ENCODE peak calls at places on chromosomes 5 and 9, in five cellular contexts. F is Panc1, G is IMR-90, A is heart left ventricle, C is right atrium auricular region. Q is an unnamed sample.

GRCh38 chr9:121498487-121499176 is 1.0 kb downstream of the GGTA1 start:
- DNase-seq in F (no peak), G (peak; percentile 42), C (peak; percentile 77), A (peak; percentile 53), Q (no peak)

GRCh38 chr9:138058181-138058580 is 180.6 kb downstream of the CACNA1B start:
- DNase-seq in A (no peak), G (no peak), F (no peak), C (no peak), Q (no peak)

GRCh38 chr9:134840511-134840910 is 40.1 kb upstream of the FCN2 start:
- DNase-seq in A (no peak), G (no peak), C (no peak), F (no peak), Q (no peak)

GRCh38 chr5:108379722-108380530 is 2.0 kb downstream of the FBXL17 start:
- DNase-seq in G (peak; percentile 31), C (no peak), F (no peak), A (no peak), Q (no peak)

GRCh38 chr5:24365406-24365805 is 279.4 kb downstream of the CDH10 start:
- DNase-seq in F (no peak), C (no peak), A (no peak), G (no peak), Q (no peak)

GRCh38 chr5:111774525-111774924 is 17.5 kb upstream of the NREP start:
- DNase-seq in A (peak; percentile 20), G (peak; percentile 42), F (no peak), C (no peak), Q (no peak)

GRCh38 chr5:178832618-178833201 is 27.0 kb upstream of the ZNF354B start:
- DNase-seq in F (no peak), G (no peak), A (no peak), C (no peak), Q (no peak)

GRCh38 chr5:116229131-116229530 is 144.3 kb downstream of the COMMD10 start:
- DNase-seq in G (no peak), C (no peak), A (no peak), F (no peak), Q (no peak)

GRCh38 chr5:88984040-88984439 is 101.1 kb upstream of the MEF2C start:
- DNase-seq in G (no peak), C (no peak), A (no peak), F (no peak), Q (no peak)

GRCh38 chr5:124421584-124421983 is 324.9 kb downstream of the ZNF608 start:
- DNase-seq in F (no peak), G (no peak), A (no peak), C (no peak), Q (no peak)

GRCh38 chr5:61817472-61818326 is 485.6 kb downstream of the ZSWIM6 start:
- DNase-seq in G (peak; percentile 39), F (peak; percentile 15), A (peak; percentile 27), C (no peak), Q (peak; percentile 27)

GRCh38 chr5:99775189-99775588 is 760.0 kb upstream of the FAM174A start:
- DNase-seq in A (no peak), F (no peak), G (no peak), C (no peak), Q (no peak)

GRCh38 chr9:87249029-87249428 is 248.6 kb upstream of the DAPK1 start:
- DNase-seq in G (no peak), F (no peak), A (no peak), C (no peak), Q (no peak)

DNA sequence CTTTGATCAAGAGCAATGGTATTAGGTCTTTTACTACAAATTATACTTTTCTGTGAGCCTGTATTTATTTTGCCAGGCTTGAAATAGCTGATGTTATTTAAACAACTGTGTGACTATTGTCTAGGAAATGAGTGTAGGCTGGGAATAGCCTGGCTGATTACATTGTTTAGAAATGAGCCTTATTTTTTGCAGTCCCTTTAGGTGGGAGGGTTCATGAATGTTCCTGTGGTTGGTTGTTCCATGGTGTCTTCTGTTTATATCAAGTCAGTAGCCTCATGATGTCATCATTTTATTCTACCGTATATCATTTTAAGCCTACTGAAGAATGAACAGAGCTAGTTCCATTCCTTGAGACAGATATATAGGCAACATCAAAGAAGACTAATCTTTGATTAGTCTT is 53.0 kb downstream of the MAP1B start:
- DNase-seq in A (no peak), C (no peak), F (no peak), G (peak; percentile 99), Q (no peak)
- H3K27ac ChIP-seq in A (no peak overlapping the region), C (peak overlapping the region; percentile 3), F (no peak overlapping the region), G (peak overlapping the region; percentile 66), Q (no peak overlapping the region)

DNA sequence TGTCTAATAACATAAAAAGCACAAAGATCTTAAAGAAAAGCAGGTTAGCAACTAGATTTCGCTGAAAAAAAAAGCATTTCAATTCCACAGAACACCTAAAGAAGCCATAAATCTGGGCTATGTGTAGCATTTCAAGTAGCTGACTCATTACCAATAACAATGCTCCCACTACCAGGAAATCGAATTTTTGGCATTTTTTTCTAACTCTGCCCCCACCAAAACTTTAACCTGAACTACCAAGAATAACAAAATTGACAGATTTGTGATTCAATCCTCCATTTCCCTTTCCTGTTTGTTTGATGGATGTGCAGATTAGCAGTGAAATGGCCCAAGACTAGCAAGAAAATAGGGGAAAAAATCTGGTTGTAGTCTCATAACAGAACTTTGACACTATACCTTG is 180.2 kb downstream of the RASEF start:
- DNase-seq in A (no peak), C (no peak), F (no peak), G (no peak), Q (peak; percentile 25)
- H3K27me3 ChIP-seq in A (no peaks in the 10 kb centered on the region), C (no peaks in the 10 kb centered on the region), F (no peaks in the 10 kb centered on the region), G (no peaks in the 10 kb centered on the region), Q (no peaks in the 10 kb centered on the region)

GRCh38 chr5:135239461-135240282 is 159.4 kb downstream of the MACROH2A1 start:
- DNase-seq in C (peak; percentile 42), G (peak; percentile 85), A (peak; percentile 16), F (no peak), Q (no peak)

GRCh38 chr5:135242021-135242480 is 157.0 kb downstream of the MACROH2A1 start:
- DNase-seq in G (peak; percentile 64), C (peak; percentile 43), A (peak; percentile 19), F (no peak), Q (no peak)

GRCh38 chr5:135240283-135240633 is 158.8 kb downstream of the MACROH2A1 start:
- DNase-seq in G (no peak), F (no peak), C (peak; percentile 43), A (peak; percentile 2), Q (no peak)

GRCh38 chr5:135241536-135241935 is 157.5 kb downstream of the MACROH2A1 start:
- DNase-seq in C (peak; percentile 36), G (no peak), F (no peak), A (no peak), Q (no peak)

GRCh38 chr5:135240781-135241360 is 158.2 kb downstream of the MACROH2A1 start:
- DNase-seq in G (no peak), A (peak; percentile 8), C (peak; percentile 48), F (no peak), Q (no peak)
- H3K27ac ChIP-seq in G (no peak overlapping the region), A (no peak overlapping the region), C (no peak overlapping the region), F (no peak overlapping the region), Q (no peak overlapping the region)

DNA sequence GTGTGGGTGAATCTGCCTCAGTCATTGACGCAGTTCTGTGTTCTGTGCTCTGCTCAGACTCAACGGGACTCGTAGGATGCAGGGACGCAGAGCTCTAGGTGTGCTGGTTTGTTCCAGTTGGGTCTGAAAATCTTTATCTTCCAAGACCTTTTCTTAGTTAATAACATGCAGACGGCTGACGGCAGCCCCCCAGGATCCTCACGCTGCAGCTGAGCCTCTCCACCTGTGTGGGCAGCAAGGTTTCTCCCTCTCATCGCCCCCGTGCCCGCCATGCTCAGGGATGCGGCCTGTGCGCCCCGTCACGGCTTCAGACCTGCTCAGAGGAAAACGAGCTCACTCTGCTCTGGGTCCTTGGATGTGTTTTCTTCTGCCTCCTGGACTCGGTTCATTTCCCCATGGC is 6.3 kb upstream of the SLC9A3 start:
- DNase-seq in F (no peak), A (no peak), C (no peak), G (no peak), Q (no peak)
- H3K27me3 ChIP-seq in F (peaks cover 7% of the 10 kb centered on the region), A (peaks cover 92% of the 10 kb centered on the region), C (peaks cover 23% of the 10 kb centered on the region), G (peaks cover 76% of the 10 kb centered on the region), Q (peaks cover 43% of the 10 kb centered on the region)

DNA sequence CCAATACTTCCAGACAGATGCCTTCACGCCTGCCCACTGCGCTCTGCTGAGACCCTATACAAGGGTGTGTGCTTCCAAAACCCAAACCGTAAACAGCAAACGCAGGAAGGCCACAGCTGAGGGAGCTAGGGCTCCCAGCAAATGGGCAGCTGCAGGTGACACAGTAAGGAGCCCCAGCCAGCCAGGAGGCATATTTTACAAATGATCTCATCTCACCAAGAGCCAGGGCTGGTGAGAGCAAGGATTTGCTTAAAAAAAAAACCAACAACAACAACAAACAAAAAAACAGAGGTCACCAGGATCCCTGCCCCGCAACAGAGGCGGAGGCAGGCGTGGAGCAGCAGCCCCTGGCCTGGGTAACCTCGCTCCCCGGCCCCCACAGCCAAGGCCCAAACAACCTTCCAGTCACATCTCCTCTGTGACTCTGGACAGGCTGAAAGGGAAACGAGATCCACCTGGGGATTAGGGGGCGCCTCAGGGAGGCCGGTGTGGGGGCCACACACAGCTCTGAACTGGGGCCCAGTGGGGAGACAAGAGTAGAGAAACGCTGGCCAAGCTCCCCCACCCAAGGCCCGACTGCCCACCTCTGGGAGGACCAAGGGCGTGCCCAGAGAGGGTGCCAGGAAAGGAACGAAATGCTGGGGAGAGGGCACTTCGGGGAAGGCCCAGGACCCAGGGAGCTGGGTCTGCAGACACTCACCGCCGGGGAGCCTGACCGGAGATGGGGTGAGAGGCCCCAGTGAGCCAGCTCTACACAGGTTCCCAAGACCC is 3.3 kb downstream of the NACC2 start:
- DNase-seq in C (no peak), F (no peak), G (peak; percentile 20), A (no peak), Q (no peak)
- H3K27ac ChIP-seq in C (peak overlapping the region; percentile 90), F (peak overlapping the region; percentile 88), G (no peak overlapping the region), A (peak overlapping the region; percentile 99), Q (no peak overlapping the region)

GRCh38 chr5:168807261-168807660 is 228.1 kb upstream of the PANK3 start:
- DNase-seq in G (no peak), F (no peak), A (no peak), C (no peak), Q (no peak)

GRCh38 chr5:168803541-168803940 is 224.4 kb upstream of the PANK3 start:
- DNase-seq in G (no peak), A (no peak), C (no peak), F (no peak), Q (no peak)

GRCh38 chr5:168796840-168797548 is 217.8 kb upstream of the PANK3 start:
- DNase-seq in F (no peak), G (no peak), C (no peak), A (no peak), Q (no peak)

GRCh38 chr5:168798065-168799023 is 219.2 kb upstream of the PANK3 start:
- DNase-seq in F (no peak), A (no peak), C (no peak), G (no peak), Q (no peak)

DNA sequence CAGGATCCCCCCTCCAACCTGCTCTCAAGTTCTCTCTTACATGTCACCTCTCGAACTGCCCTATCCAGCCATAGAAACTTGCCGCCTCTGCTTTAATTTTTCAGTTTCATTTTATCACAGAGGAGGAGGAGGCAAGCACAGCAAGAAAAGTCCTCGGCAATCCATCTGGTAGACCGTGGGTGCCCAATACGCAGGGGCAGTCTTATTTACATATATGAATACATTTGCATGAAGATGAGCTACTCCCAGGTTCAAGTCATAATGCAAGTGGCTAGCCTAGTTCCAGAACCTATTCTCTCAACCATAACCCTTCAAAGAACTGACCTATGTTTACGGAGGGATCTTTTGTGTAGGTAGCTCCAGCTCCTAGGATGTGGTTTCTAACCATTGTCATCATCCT is 223.2 kb upstream of the PANK3 start:
- DNase-seq in G (no peak), A (no peak), F (no peak), C (no peak), Q (no peak)
- H3K27me3 ChIP-seq in G (no peaks in the 10 kb centered on the region), A (no peaks in the 10 kb centered on the region), F (no peaks in the 10 kb centered on the region), C (no peaks in the 10 kb centered on the region), Q (no peaks in the 10 kb centered on the region)

Q was measured in iPS DF 6.9.